ENCODE peak calls at places on chromosomes 16 and 17, in six cellular contexts. One of them, this sample, is unnamed.

GRCh38 chr16:24836836-24837235 is 8.9 kb upstream of the SLC5A11 start:
- DNase-seq in HepG2: no peak
- DNase-seq in endothelial cell of umbilical vein: no peak
- DNase-seq in GM12878: no peak
- DNase-seq in A549: no peak
- DNase-seq in K562: no peak
- DNase-seq in this sample: no peak

GRCh38 chr16:57643166-57643813 is 14.9 kb downstream of the ADGRG1 start:
- DNase-seq in endothelial cell of umbilical vein: peak; percentile 24
- DNase-seq in A549: no peak
- DNase-seq in K562: no peak
- DNase-seq in HepG2: no peak
- DNase-seq in GM12878: no peak
- DNase-seq in this sample: no peak

GRCh38 chr16:87068751-87069150 is 248.4 kb downstream of the C16orf95 start:
- DNase-seq in GM12878: no peak
- DNase-seq in HepG2: no peak
- DNase-seq in K562: no peak
- DNase-seq in endothelial cell of umbilical vein: no peak
- DNase-seq in A549: no peak
- DNase-seq in this sample: no peak

GRCh38 chr17:53588317-53588716 is 234.4 kb upstream of the KIF2B start:
- DNase-seq in K562: no peak
- DNase-seq in endothelial cell of umbilical vein: no peak
- DNase-seq in A549: no peak
- DNase-seq in GM12878: no peak
- DNase-seq in HepG2: no peak
- DNase-seq in this sample: no peak

GRCh38 chr16:26801628-26802027 is 265.1 kb upstream of the C16orf82 start:
- DNase-seq in HepG2: no peak
- DNase-seq in GM12878: no peak
- DNase-seq in K562: no peak
- DNase-seq in endothelial cell of umbilical vein: no peak
- DNase-seq in A549: no peak
- DNase-seq in this sample: no peak

GRCh38 chr17:56995776-56996175 is 17.8 kb downstream of the SCPEP1 start:
- DNase-seq in HepG2: no peak
- DNase-seq in A549: no peak
- DNase-seq in GM12878: no peak
- DNase-seq in endothelial cell of umbilical vein: no peak
- DNase-seq in K562: no peak
- DNase-seq in this sample: no peak

GRCh38 chr16:58063377-58064076 is 38.0 kb downstream of the MMP15 start:
- DNase-seq in HepG2: no peak
- DNase-seq in endothelial cell of umbilical vein: no peak
- DNase-seq in GM12878: no peak
- DNase-seq in A549: no peak
- DNase-seq in K562: no peak
- DNase-seq in this sample: no peak

GRCh38 chr17:1612400-1612799 is 16.2 kb downstream of the SLC43A2 start:
- DNase-seq in K562: no peak
- DNase-seq in HepG2: no peak
- DNase-seq in endothelial cell of umbilical vein: peak; percentile 72
- DNase-seq in GM12878: no peak
- DNase-seq in A549: no peak
- DNase-seq in this sample: no peak

GRCh38 chr16:47780213-47780612 is 319.1 kb downstream of the PHKB start:
- DNase-seq in endothelial cell of umbilical vein: no peak
- DNase-seq in K562: no peak
- DNase-seq in GM12878: no peak
- DNase-seq in HepG2: no peak
- DNase-seq in A549: no peak
- DNase-seq in this sample: no peak

GRCh38 chr17:6279659-6280058 is 155.3 kb downstream of the AIPL1 start:
- DNase-seq in GM12878: no peak
- DNase-seq in A549: no peak
- DNase-seq in endothelial cell of umbilical vein: peak; percentile 28
- DNase-seq in HepG2: peak; percentile 38
- DNase-seq in K562: no peak
- DNase-seq in this sample: no peak

GRCh38 chr16:86880316-86881117 is 302.2 kb downstream of the FOXL1 start:
- DNase-seq in endothelial cell of umbilical vein: no peak
- DNase-seq in GM12878: no peak
- DNase-seq in HepG2: no peak
- DNase-seq in A549: no peak
- DNase-seq in K562: no peak
- DNase-seq in this sample: no peak

GRCh38 chr16:16073884-16074781 is 124.7 kb downstream of the ABCC1 start:
- DNase-seq in HepG2: peak; percentile 58
- DNase-seq in A549: peak; percentile 23
- DNase-seq in GM12878: no peak
- DNase-seq in endothelial cell of umbilical vein: no peak
- DNase-seq in K562: no peak
- DNase-seq in this sample: peak; percentile 96

GRCh38 chr17:8477653-8478441 is 42.2 kb downstream of the NDEL1 start:
- DNase-seq in GM12878: no peak
- DNase-seq in endothelial cell of umbilical vein: no peak
- DNase-seq in HepG2: peak; percentile 30
- DNase-seq in K562: no peak
- DNase-seq in A549: no peak
- DNase-seq in this sample: no peak

GRCh38 chr17:64245218-64246145 is 17.6 kb downstream of the TEX2 start:
- DNase-seq in GM12878: no peak
- DNase-seq in HepG2: no peak
- DNase-seq in endothelial cell of umbilical vein: no peak
- DNase-seq in A549: no peak
- DNase-seq in K562: no peak
- DNase-seq in this sample: no peak

GRCh38 chr16:89536886-89537548 is 23.5 kb upstream of the RPL13 start:
- DNase-seq in GM12878: no peak
- DNase-seq in K562: no peak
- DNase-seq in HepG2: no peak
- DNase-seq in endothelial cell of umbilical vein: no peak
- DNase-seq in A549: no peak
- DNase-seq in this sample: no peak

DNA sequence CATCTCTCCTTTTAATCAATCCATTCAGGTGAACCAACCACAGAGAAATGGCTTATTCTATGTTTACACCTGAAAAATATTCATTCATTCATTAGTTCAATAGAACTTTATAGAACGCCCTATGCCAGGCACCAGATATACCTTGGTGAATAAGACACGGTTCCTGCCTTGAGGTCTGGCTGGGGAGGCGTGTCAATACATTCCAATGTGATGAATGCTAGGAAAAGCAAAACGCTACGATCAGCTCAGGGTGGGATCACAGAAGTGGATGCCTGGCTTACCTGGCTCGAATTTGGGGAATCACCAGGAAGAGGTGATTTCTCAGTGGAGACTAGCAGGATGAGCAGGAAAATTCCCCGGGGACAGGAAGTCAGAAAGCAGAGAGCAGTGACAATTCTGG is 17.5 kb upstream of the WFIKKN2 start:
- DNase-seq in A549: peak; percentile 51
- DNase-seq in HepG2: no peak
- DNase-seq in GM12878: no peak
- DNase-seq in endothelial cell of umbilical vein: no peak
- DNase-seq in K562: no peak
- DNase-seq in this sample: no peak
- TF ChIP-seq MYC in A549: no peak
- TF ChIP-seq MYC in HepG2: no peak
- TF ChIP-seq MYC in GM12878: no peak
- TF ChIP-seq MYC in endothelial cell of umbilical vein: no peak
- TF ChIP-seq MYC in K562: no peak
- TF ChIP-seq MYC in this sample: no peak

GRCh38 chr17:51833045-51833444 is 325.5 kb downstream of the CA10 start:
- DNase-seq in A549: no peak
- DNase-seq in K562: no peak
- DNase-seq in HepG2: no peak
- DNase-seq in endothelial cell of umbilical vein: no peak
- DNase-seq in GM12878: no peak
- DNase-seq in this sample: no peak

GRCh38 chr17:51828901-51829300 is 329.6 kb downstream of the CA10 start:
- DNase-seq in GM12878: no peak
- DNase-seq in HepG2: no peak
- DNase-seq in K562: no peak
- DNase-seq in A549: no peak
- DNase-seq in endothelial cell of umbilical vein: no peak
- DNase-seq in this sample: no peak

GRCh38 chr17:51830886-51831285 is 327.6 kb downstream of the CA10 start:
- DNase-seq in GM12878: no peak
- DNase-seq in K562: no peak
- DNase-seq in A549: no peak
- DNase-seq in HepG2: no peak
- DNase-seq in endothelial cell of umbilical vein: no peak
- DNase-seq in this sample: no peak

GRCh38 chr17:51833620-51834019 is 324.9 kb downstream of the CA10 start:
- DNase-seq in A549: no peak
- DNase-seq in endothelial cell of umbilical vein: no peak
- DNase-seq in HepG2: no peak
- DNase-seq in K562: no peak
- DNase-seq in GM12878: no peak
- DNase-seq in this sample: no peak
- TF ChIP-seq CTCF in A549: no peak
- TF ChIP-seq CTCF in endothelial cell of umbilical vein: no peak
- TF ChIP-seq CTCF in HepG2: no peak
- TF ChIP-seq CTCF in K562: no peak
- TF ChIP-seq CTCF in GM12878: no peak
- TF ChIP-seq CTCF in this sample: no peak

DNA sequence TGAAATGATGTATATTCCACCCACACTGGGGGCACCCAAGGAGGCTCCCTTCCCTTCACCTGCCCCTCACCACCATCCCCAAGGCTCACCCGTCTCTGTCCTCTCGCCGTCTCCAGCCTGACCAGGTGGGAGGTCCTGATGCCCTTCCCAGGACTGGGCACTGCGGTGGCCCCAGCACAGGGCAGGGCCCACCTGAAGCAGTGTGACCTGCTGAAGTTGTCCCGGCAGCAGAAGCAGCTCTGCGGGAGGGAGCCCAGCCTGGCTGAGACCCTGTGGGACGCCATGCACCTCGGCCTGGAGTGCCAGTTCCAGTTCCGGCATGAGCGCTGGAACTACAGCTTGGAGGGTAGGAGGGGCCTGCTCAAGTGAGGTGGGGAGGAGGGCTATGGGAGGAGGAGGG is 9.9 kb downstream of the PPY start:
- DNase-seq in endothelial cell of umbilical vein: no peak
- DNase-seq in GM12878: no peak
- DNase-seq in HepG2: no peak
- DNase-seq in A549: no peak
- DNase-seq in K562: no peak
- DNase-seq in this sample: no peak
- TF ChIP-seq MYC in endothelial cell of umbilical vein: no peak
- TF ChIP-seq MYC in GM12878: no peak
- TF ChIP-seq MYC in HepG2: no peak
- TF ChIP-seq MYC in A549: no peak
- TF ChIP-seq MYC in K562: no peak
- TF ChIP-seq MYC in this sample: no peak

DNA sequence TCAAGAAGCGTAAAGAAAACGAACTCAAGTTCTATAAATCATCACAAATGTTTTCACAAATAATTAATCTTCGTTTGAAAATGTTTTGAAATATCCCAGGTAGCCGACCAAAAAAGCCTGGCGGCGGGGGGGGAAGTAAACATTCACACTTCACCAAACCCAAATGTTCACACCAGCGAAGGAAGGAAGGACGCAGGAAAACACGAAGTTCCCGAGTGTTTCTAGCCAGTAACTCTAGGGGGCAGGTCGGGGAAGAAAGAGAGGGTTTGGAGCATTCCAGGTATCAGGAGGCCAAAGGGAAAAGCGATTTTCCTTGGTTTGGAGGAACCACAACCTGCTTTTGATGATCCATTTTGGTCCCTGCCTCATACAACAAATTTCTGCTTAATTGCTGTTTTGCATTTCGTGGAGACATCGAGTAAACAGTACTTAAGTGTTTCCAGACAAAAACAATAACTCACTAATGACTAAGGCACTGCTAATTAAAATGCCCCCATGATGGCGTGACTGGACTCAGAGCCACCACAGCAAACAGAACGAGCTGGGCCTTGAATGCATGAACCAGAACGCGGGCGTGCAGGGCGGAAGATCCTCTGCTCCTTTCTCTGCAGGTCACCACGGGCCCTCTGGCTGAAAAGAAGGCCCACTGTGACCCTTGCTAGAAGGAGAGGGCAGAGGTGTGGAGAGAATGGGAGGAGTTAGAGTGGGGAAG is 16.6 kb downstream of the ZFHX3 start:
- DNase-seq in HepG2: no peak
- DNase-seq in A549: no peak
- DNase-seq in GM12878: no peak
- DNase-seq in endothelial cell of umbilical vein: no peak
- DNase-seq in K562: no peak
- DNase-seq in this sample: no peak
- TF ChIP-seq CTCF in HepG2: peak; percentile 47
- TF ChIP-seq CTCF in A549: no peak
- TF ChIP-seq CTCF in GM12878: no peak
- TF ChIP-seq CTCF in endothelial cell of umbilical vein: no peak
- TF ChIP-seq CTCF in K562: no peak
- TF ChIP-seq CTCF in this sample: no peak

DNA sequence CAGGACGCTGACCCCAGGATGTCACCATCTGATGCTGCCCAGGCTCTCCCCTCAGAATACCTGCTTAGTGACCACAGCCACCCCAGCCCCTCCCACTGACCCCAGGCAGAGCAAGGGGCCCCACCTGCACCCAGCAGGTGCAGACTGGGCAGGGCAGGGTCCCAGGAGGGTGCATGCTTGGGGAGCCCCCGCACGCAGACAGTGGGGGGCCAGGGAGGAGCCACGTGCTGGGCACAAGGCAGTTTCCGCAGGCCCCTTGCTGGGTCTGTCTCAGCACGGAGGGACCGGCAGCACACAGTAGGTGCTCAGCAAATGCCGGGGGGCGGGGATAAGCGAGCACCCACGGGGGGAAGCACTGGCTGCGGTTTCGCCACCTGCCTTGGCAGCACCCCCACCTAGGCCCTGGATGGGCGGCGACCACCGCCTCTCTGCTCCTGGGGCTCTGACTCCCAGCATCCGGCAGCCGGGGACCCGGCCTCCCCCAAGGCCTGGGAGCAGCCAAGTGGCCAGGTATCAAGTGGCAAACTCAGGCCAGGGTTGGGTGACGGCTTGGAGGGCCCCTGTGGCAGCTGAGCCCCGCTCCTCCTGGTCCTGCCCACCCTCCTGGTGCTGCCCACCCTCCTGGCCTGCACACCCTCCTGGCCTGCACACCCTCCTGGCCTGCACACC is 18.7 kb upstream of the SSTR5 start:
- DNase-seq in K562: no peak
- DNase-seq in endothelial cell of umbilical vein: no peak
- DNase-seq in A549: no peak
- DNase-seq in HepG2: no peak
- DNase-seq in GM12878: no peak
- DNase-seq in this sample: no peak
- TF ChIP-seq MYC in K562: no peak
- TF ChIP-seq MYC in endothelial cell of umbilical vein: no peak
- TF ChIP-seq MYC in A549: no peak
- TF ChIP-seq MYC in HepG2: no peak
- TF ChIP-seq MYC in GM12878: no peak
- TF ChIP-seq MYC in this sample: no peak

DNA sequence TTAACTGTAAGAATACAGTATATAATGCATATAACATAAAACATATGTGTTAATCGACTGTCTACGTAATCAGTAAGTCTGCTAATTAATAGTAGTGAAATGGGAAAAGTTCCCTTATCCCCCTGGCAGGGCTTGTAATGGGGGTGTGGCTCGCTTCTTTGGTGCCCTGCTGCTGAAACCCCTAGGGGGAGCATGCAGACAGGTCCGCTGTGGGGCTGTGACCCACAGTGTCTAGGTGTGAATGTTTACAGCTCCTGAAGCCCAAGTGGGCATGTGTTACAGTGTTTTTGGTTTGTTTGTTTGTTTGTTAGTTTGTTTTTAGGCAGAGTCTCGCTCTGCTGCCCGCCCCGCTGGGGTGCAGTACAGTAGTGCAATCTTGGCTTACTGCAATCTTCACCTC is 495.7 kb downstream of the SHISA9 start:
- DNase-seq in K562: no peak
- DNase-seq in endothelial cell of umbilical vein: no peak
- DNase-seq in GM12878: no peak
- DNase-seq in HepG2: no peak
- DNase-seq in A549: no peak
- DNase-seq in this sample: no peak
- TF ChIP-seq CTCF in K562: no peak
- TF ChIP-seq CTCF in endothelial cell of umbilical vein: no peak
- TF ChIP-seq CTCF in GM12878: peak; percentile 6
- TF ChIP-seq CTCF in HepG2: peak; percentile 26
- TF ChIP-seq CTCF in A549: no peak
- TF ChIP-seq CTCF in this sample: no peak

This sample was measured in NB4.